ENCODE peak calls at places on chromosome 16, in nine cellular contexts. O, Y, K, X, B, W, Z, N and I are unnamed samples.

GRCh38 chr16:66858740-66859396 is 14.7 kb downstream of the CA7 start:
- DNase-seq in K (no peak), B (no peak), N (no peak), W (peak; percentile 24), X (peak; percentile 3), O (peak; percentile 85), Z (no peak), Y (no peak), I (no peak)

GRCh38 chr16:69311533-69312388 is 611 bp downstream of the VPS4A start:
- DNase-seq in K (no peak), B (no peak), Z (no peak), X (peak; percentile 34), N (peak; percentile 2), Y (no peak), O (peak; percentile 41), W (no peak), I (no peak)

GRCh38 chr16:64754279-64754678 is 367.6 kb downstream of the CDH11 start:
- DNase-seq in N (no peak), K (no peak), W (no peak), B (no peak), O (no peak), Y (no peak), X (peak; percentile 1), Z (no peak), I (no peak)

GRCh38 chr16:29975811-29976511 is 2.3 kb downstream of the TAOK2 start:
- DNase-seq in K (no peak), Y (no peak), X (no peak), N (no peak), B (no peak), W (no peak), O (no peak), Z (no peak), I (no peak)

GRCh38 chr16:82728901-82729300 is 102.1 kb downstream of the CDH13 start:
- DNase-seq in Y (no peak), K (no peak), X (no peak), B (no peak), O (no peak), W (no peak), Z (no peak), N (no peak), I (no peak)

GRCh38 chr16:58500329-58501241 is 642 bp downstream of the NDRG4 start:
- DNase-seq in W (no peak), O (no peak), K (no peak), N (no peak), Y (no peak), Z (peak; percentile 27), X (peak; percentile 43), B (no peak), I (no peak)

GRCh38 chr16:12758031-12758669 is 45.5 kb downstream of the CPPED1 start:
- DNase-seq in N (no peak), Z (no peak), K (no peak), W (no peak), Y (no peak), X (peak; percentile 40), B (no peak), O (no peak), I (peak; percentile 49)

GRCh38 chr16:76278976-76279375 is 1.8 kb downstream of the CNTNAP4 start:
- DNase-seq in Z (no peak), X (peak; percentile 25), K (no peak), O (no peak), Y (no peak), B (no peak), N (no peak), W (no peak), I (no peak)

GRCh38 chr16:8310356-8310755 is 280.0 kb downstream of the TMEM114 start:
- DNase-seq in N (no peak), K (no peak), Y (no peak), O (no peak), W (no peak), X (no peak), Z (no peak), B (no peak), I (no peak)

GRCh38 chr16:11310997-11311561 is 29.9 kb upstream of the PRM1 start:
- DNase-seq in K (no peak), W (no peak), X (no peak), N (no peak), O (no peak), B (no peak), Y (no peak), Z (no peak), I (no peak)

GRCh38 chr16:70380205-70380918 is 33.7 kb downstream of the DDX19A start:
- DNase-seq in Y (peak; percentile 86), B (no peak), N (peak; percentile 56), K (peak; percentile 15), O (peak; percentile 84), Z (no peak), W (peak; percentile 47), X (peak; percentile 67), I (peak; percentile 39)

GRCh38 chr16:19102187-19102872 is 11.4 kb upstream of the ITPRIPL2 start:
- DNase-seq in O (no peak), K (no peak), N (no peak), W (no peak), X (peak; percentile 98), Z (no peak), B (no peak), Y (no peak), I (no peak)

GRCh38 chr16:29943846-29944669 is 17.8 kb upstream of the TMEM219 start:
- DNase-seq in W (peak; percentile 99), B (no peak), Y (peak; percentile 93), Z (peak; percentile 31), X (peak; percentile 90), K (no peak), O (peak; percentile 95), N (peak; percentile 63), I (peak; percentile 96)

GRCh38 chr16:10683160-10683559 is 11.6 kb downstream of the TEKT5 start:
- DNase-seq in O (no peak), W (no peak), Y (no peak), K (no peak), Z (no peak), X (peak; percentile 7), B (no peak), N (no peak), I (peak; percentile 90)

GRCh38 chr16:80347900-80348299 is 192.9 kb upstream of the DYNLRB2 start:
- DNase-seq in B (no peak), X (no peak), Y (no peak), W (no peak), Z (no peak), N (no peak), O (no peak), K (no peak), I (no peak)

GRCh38 chr16:89135166-89135565 is 36.4 kb upstream of the CDH15 start:
- DNase-seq in K (no peak), N (no peak), O (no peak), W (no peak), Z (no peak), Y (no peak), B (no peak), X (no peak), I (no peak)

GRCh38 chr16:75064403-75065148 is 52.0 kb downstream of the LDHD start:
- DNase-seq in B (no peak), N (no peak), Y (no peak), W (no peak), Z (no peak), O (no peak), K (no peak), X (no peak), I (no peak)

GRCh38 chr16:89393731-89394406 is 96.5 kb downstream of the ANKRD11 start:
- DNase-seq in K (no peak), O (no peak), Z (no peak), X (no peak), Y (no peak), B (no peak), W (no peak), N (no peak), I (no peak)

GRCh38 chr16:23257682-23258081 is 44.4 kb upstream of the SCNN1B start:
- DNase-seq in Y (no peak), O (no peak), X (no peak), W (no peak), K (no peak), N (no peak), B (no peak), Z (no peak), I (no peak)

GRCh38 chr16:66269631-66270332 is 96.7 kb upstream of the CDH5 start:
- DNase-seq in W (no peak), Z (no peak), O (no peak), X (peak; percentile 58), B (no peak), Y (no peak), K (no peak), N (no peak), I (no peak)

GRCh38 chr16:9128346-9129342 is 37.2 kb downstream of the HAPSTR1 start:
- DNase-seq in K (no peak), O (no peak), X (no peak), W (no peak), Y (no peak), B (no peak), Z (no peak), N (no peak), I (no peak)

GRCh38 chr16:24989417-24989978 is 25.7 kb downstream of the ARHGAP17 start:
- DNase-seq in Z (no peak), X (no peak), K (no peak), W (no peak), Y (no peak), B (no peak), O (no peak), N (no peak), I (no peak)

GRCh38 chr16:31400191-31400590 is 7.1 kb downstream of the ITGAD start:
- DNase-seq in Y (no peak), Z (no peak), N (no peak), W (no peak), B (no peak), X (no peak), K (no peak), O (no peak), I (no peak)

GRCh38 chr16:81224836-81225235 is 13.7 kb upstream of the BCO1 start:
- DNase-seq in Z (no peak), W (no peak), X (no peak), N (no peak), Y (no peak), B (no peak), K (no peak), O (no peak), I (no peak)

GRCh38 chr16:11687606-11688519 is 19.6 kb downstream of the SNN start:
- DNase-seq in W (no peak), K (no peak), Y (no peak), X (peak; percentile 35), Z (no peak), B (no peak), N (no peak), O (no peak), I (no peak)

GRCh38 chr16:38941-39892 is 14.2 kb downstream of the POLR3K start:
- DNase-seq in X (peak; percentile 26), B (no peak), Z (no peak), Y (no peak), K (no peak), N (no peak), W (no peak), O (no peak), I (no peak)

GRCh38 chr16:13968835-13969234 is 48.9 kb downstream of the ERCC4 start:
- DNase-seq in K (no peak), W (no peak), O (no peak), Z (no peak), X (peak; percentile 22), N (no peak), Y (no peak), B (no peak), I (no peak)

GRCh38 chr16:77775911-77776909 is 12.2 kb upstream of the VAT1L start:
- DNase-seq in N (no peak), K (no peak), W (no peak), B (no peak), O (no peak), X (no peak), Y (no peak), Z (no peak), I (no peak)

GRCh38 chr16:82358161-82358560 is 188.1 kb upstream of the MPHOSPH6 start:
- DNase-seq in B (no peak), Z (no peak), W (no peak), N (no peak), O (no peak), X (no peak), K (no peak), Y (no peak), I (no peak)